ENCODE peak calls at places on chromosomes 16 and 17, in seven cellular contexts. B is heart left ventricle, H is dorsolateral prefrontal cortex, O is psoas muscle, Q is right atrium auricular region, C is mesendoderm, D is kidney. X is an unnamed sample.

GRCh38 chr16:81035975-81036750 is 521 bp downstream of the ATMIN start:
- DNase-seq in B (peak; percentile 23), H (peak; percentile 40), O (peak; percentile 34), Q (no peak), C (peak; percentile 53), D (peak; percentile 84), X (peak; percentile 88)

GRCh38 chr17:72457712-72458111 is 336.9 kb downstream of the SOX9 start:
- DNase-seq in B (no peak), H (no peak), O (no peak), Q (no peak), C (peak; percentile 66), D (no peak), X (no peak)

GRCh38 chr17:81566461-81567126 is 14.4 kb upstream of the FAAP100 start:
- DNase-seq in B (peak; percentile 65), H (no peak), O (peak; percentile 62), Q (peak; percentile 79), C (no peak), D (peak; percentile 83), X (peak; percentile 97)

GRCh38 chr17:50051082-50051576 is 4.8 kb upstream of the ITGA3 start:
- DNase-seq in B (no peak), H (no peak), O (no peak), Q (no peak), C (peak; percentile 92), D (peak; percentile 88), X (peak; percentile 95)

GRCh38 chr17:8621585-8621984 is 8.9 kb downstream of the MYH10 start:
- DNase-seq in B (no peak), H (no peak), O (no peak), Q (no peak), C (no peak), D (no peak), X (peak; percentile 86)

GRCh38 chr17:28908640-28909098 is 5.8 kb upstream of the DHRS13 start:
- DNase-seq in B (peak; percentile 44), H (no peak), O (no peak), Q (peak; percentile 83), C (no peak), D (no peak), X (peak; percentile 94)

GRCh38 chr17:36705651-36706436 is 104.5 kb downstream of the MRM1 start:
- DNase-seq in B (no peak), H (no peak), O (peak; percentile 30), Q (no peak), C (peak; percentile 72), D (no peak), X (peak; percentile 86)

GRCh38 chr17:62888148-62888547 is 77.9 kb upstream of the TANC2 start:
- DNase-seq in B (no peak), H (no peak), O (no peak), Q (no peak), C (no peak), D (no peak), X (no peak)

GRCh38 chr17:10730956-10731879 is 1.4 kb upstream of the TMEM220 start:
- DNase-seq in B (no peak), H (no peak), O (no peak), Q (peak; percentile 53), C (no peak), D (peak; percentile 71), X (no peak)

GRCh38 chr16:27286446-27286845 is 17.9 kb upstream of the NSMCE1 start:
- DNase-seq in B (peak; percentile 30), H (no peak), O (no peak), Q (peak; percentile 75), C (no peak), D (no peak), X (peak; percentile 94)

GRCh38 chr16:85157813-85158701 is 45.8 kb upstream of the CIBAR2 start:
- DNase-seq in B (no peak), H (no peak), O (no peak), Q (no peak), C (peak; percentile 95), D (no peak), X (peak; percentile 73)

GRCh38 chr17:27807567-27808470 is 7.5 kb upstream of the NOS2 start:
- DNase-seq in B (no peak), H (peak; percentile 47), O (no peak), Q (no peak), C (no peak), D (no peak), X (no peak)

DNA sequence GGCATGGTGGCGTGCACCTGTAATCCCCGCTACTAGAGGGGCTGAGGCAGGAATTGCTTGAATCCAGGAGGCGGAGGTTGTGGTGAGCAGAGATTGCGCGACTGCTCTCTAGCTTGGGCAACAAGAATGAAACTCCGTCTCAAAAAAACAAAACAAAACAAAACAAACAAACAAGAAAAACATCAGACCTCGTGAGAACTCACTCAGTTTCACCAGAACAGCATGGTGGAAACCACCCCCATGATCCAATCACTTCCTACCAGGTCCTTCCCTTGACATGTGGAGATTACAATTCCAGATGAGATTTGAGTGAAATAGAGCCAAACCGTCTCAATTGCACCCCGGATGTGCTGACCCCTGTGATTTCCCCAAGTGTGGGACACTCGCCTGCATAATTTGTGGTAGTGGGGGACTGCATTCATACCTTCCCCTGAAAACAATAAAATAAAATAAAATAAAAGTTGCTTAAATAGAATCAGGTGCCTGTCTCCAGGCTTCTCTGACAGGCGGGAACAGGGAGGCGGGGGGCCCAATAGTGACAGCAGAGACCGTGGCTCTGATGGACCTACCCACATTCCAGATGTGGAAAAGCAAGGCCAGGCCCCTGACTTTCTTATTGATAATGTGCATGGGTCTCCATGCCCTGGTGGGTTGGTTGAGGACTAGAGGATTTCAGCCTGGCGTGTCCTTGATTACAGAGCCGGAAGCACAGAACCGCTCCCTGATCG is 13.1 kb downstream of the ZSCAN10 start:
- DNase-seq in B (no peak), H (no peak), O (no peak), Q (no peak), C (no peak), D (peak; percentile 14), X (peak; percentile 76)
- H3K4me3 ChIP-seq in B (peak overlapping the region; percentile 46), H (no peak overlapping the region), O (peak overlapping the region; percentile 56), Q (peak overlapping the region; percentile 24), C (no peak overlapping the region), D (no peak overlapping the region), X (no peak overlapping the region)

GRCh38 chr17:4902540-4902939 is 358 bp downstream of the CHRNE start:
- DNase-seq in B (no peak), H (no peak), O (no peak), Q (no peak), C (no peak), D (no peak), X (peak; percentile 68)

GRCh38 chr17:4900231-4901107 is 1.1 kb downstream of the C17orf107 start:
- DNase-seq in B (no peak), H (no peak), O (no peak), Q (no peak), C (peak; percentile 65), D (peak; percentile 87), X (peak; percentile 80)

GRCh38 chr17:4903051-4903818 is at the start of gene CHRNE:
- DNase-seq in B (peak; percentile 76), H (peak; percentile 74), O (peak; percentile 61), Q (peak; percentile 86), C (peak; percentile 92), D (peak; percentile 83), X (peak; percentile 85)

GRCh38 chr17:4901108-4901647 is 1.7 kb downstream of the CHRNE start:
- DNase-seq in B (no peak), H (no peak), O (no peak), Q (no peak), C (no peak), D (no peak), X (peak; percentile 55)

DNA sequence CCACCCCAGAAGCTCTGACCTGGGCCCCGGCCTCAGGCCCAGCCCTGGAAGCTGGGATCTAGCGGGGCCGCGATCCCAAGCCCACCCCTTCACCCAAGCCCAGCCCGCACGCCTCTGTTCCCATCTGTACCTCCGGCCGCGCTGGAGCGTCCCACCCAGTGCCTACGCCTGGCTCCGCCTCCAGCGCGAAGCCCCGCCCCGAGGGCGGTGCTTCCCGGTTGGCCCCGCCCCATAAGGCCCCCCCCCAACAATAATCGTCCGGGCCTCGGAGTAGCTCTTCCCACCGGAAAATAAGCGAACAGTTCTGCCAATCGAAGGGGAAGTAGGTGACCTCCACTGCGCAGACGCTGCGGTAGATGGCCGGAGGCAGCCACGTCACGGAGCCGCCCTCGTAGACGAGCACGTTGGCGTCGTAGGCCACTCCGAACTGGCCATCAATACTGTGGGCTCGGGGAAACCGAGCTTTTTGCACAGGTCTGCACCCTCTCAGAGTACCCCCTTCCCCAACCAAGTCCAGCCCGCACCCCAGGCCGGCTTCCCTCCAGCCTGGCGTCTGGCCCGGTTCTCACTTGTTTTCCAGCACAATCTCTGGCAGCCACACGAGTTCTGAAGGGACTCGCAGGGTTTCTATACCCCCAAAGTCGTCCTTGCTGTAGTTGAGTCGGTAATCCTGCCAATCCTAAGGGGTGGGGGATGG is 1.1 kb downstream of the CHRNE start:
- DNase-seq in B (no peak), H (peak; percentile 54), O (no peak), Q (no peak), C (no peak), D (peak; percentile 88), X (peak; percentile 90)
- H3K4me3 ChIP-seq in B (peak overlapping the region; percentile 46), H (peak overlapping the region; percentile 56), O (peak overlapping the region; percentile 25), Q (peak overlapping the region; percentile 26), C (no peak overlapping the region), D (no peak overlapping the region), X (peak overlapping the region; percentile 72)

GRCh38 chr17:4341616-4341977 is 24.9 kb downstream of the UBE2G1 start:
- DNase-seq in B (no peak), H (no peak), O (no peak), Q (no peak), C (no peak), D (no peak), X (no peak)

GRCh38 chr17:4345569-4345968 is 20.9 kb downstream of the UBE2G1 start:
- DNase-seq in B (no peak), H (no peak), O (no peak), Q (no peak), C (no peak), D (no peak), X (no peak)

GRCh38 chr17:4344926-4345325 is 21.5 kb downstream of the UBE2G1 start:
- DNase-seq in B (no peak), H (no peak), O (no peak), Q (no peak), C (no peak), D (no peak), X (no peak)

GRCh38 chr17:4342535-4342934 is 23.9 kb downstream of the UBE2G1 start:
- DNase-seq in B (no peak), H (no peak), O (no peak), Q (no peak), C (no peak), D (no peak), X (no peak)

GRCh38 chr17:4340914-4341615 is 25.4 kb downstream of the UBE2G1 start:
- DNase-seq in B (no peak), H (no peak), O (no peak), Q (no peak), C (no peak), D (no peak), X (no peak)
- H3K4me3 ChIP-seq in B (no peak overlapping the region), H (no peak overlapping the region), O (peak overlapping the region; percentile 54), Q (no peak overlapping the region), C (no peak overlapping the region), D (no peak overlapping the region), X (no peak overlapping the region)

GRCh38 chr17:5043524-5043923 is 8.3 kb upstream of the SLC52A1 start:
- DNase-seq in B (no peak), H (no peak), O (no peak), Q (no peak), C (peak; percentile 47), D (no peak), X (no peak)

GRCh38 chr17:5044630-5045029 is 9.4 kb upstream of the SLC52A1 start:
- DNase-seq in B (no peak), H (no peak), O (no peak), Q (no peak), C (no peak), D (no peak), X (no peak)

GRCh38 chr17:5047446-5047845 is 12.2 kb upstream of the SLC52A1 start:
- DNase-seq in B (no peak), H (no peak), O (no peak), Q (no peak), C (no peak), D (no peak), X (no peak)

GRCh38 chr17:5045496-5045895 is 10.3 kb upstream of the SLC52A1 start:
- DNase-seq in B (no peak), H (no peak), O (no peak), Q (no peak), C (no peak), D (no peak), X (no peak)

GRCh38 chr17:5042152-5043022 is 7.2 kb upstream of the SLC52A1 start:
- DNase-seq in B (no peak), H (no peak), O (no peak), Q (no peak), C (no peak), D (no peak), X (no peak)
- H3K4me3 ChIP-seq in B (no peak overlapping the region), H (no peak overlapping the region), O (no peak overlapping the region), Q (no peak overlapping the region), C (no peak overlapping the region), D (no peak overlapping the region), X (no peak overlapping the region)

X was measured in osteoblast.